ENCODE peak calls at places on chromosomes 1 and 21, in five cellular contexts. M, S, E, V and B are unnamed samples.

GRCh38 chr1:246165826-246166709 is 341.0 kb downstream of the SMYD3 start:
- DNase-seq in S (no peak), V (peak), E (no peak), M (no peak), B (no peak)

GRCh38 chr1:48062353-48062752 is 65.2 kb upstream of the TRABD2B start:
- DNase-seq in E (no peak), V (no peak), S (peak), M (no peak), B (no peak)

GRCh38 chr1:247291161-247291560 is 35.3 kb downstream of the VN1R5 start:
- DNase-seq in M (no peak), S (no peak), V (no peak), E (no peak), B (no peak)

GRCh38 chr1:226223786-226224244 is 351 bp downstream of the MIXL1 start:
- DNase-seq in S (peak), V (peak), E (no peak), M (no peak), B (no peak)

GRCh38 chr1:67307251-67308060 is at the start of gene IL12RB2:
- DNase-seq in S (no peak), E (no peak), V (peak), M (peak), B (no peak)

GRCh38 chr21:44503901-44504399 is 36.0 kb downstream of the KRTAP10-1 start:
- DNase-seq in V (no peak), M (no peak), S (no peak), E (peak), B (no peak)

GRCh38 chr1:221886311-221887090 is 144.6 kb upstream of the DUSP10 start:
- DNase-seq in M (no peak), V (no peak), S (peak), E (no peak), B (no peak)

GRCh38 chr1:96538001-96538649 is 183.5 kb upstream of the PTBP2 start:
- DNase-seq in S (peak), V (peak), M (no peak), E (no peak), B (no peak)

GRCh38 chr1:218156602-218157001 is 128.5 kb upstream of the RRP15 start:
- DNase-seq in M (no peak), V (peak), E (peak), S (peak), B (no peak)

GRCh38 chr21:38384675-38385074 is 113.6 kb downstream of the ERG start:
- DNase-seq in S (no peak), V (no peak), E (no peak), M (no peak), B (no peak)

GRCh38 chr1:9960011-9960410 is 16.7 kb downstream of the NMNAT1 start:
- DNase-seq in M (no peak), S (no peak), E (no peak), V (no peak), B (no peak)

GRCh38 chr1:87989346-87989745 is 660.7 kb downstream of the LMO4 start:
- DNase-seq in M (no peak), V (no peak), S (no peak), E (no peak), B (no peak)

GRCh38 chr1:231724876-231725647 is 98.5 kb downstream of the DISC1 start:
- DNase-seq in S (peak), M (no peak), V (peak), E (peak), B (no peak)

GRCh38 chr1:2961661-2962060 is 59.6 kb upstream of the ACTRT2 start:
- DNase-seq in S (no peak), V (no peak), E (no peak), M (no peak), B (no peak)

GRCh38 chr1:185291159-185291558 is 25.9 kb downstream of the IVNS1ABP start:
- DNase-seq in S (no peak), V (no peak), E (no peak), M (no peak), B (no peak)

GRCh38 chr1:15902882-15903281 is 55.4 kb downstream of the SPEN start:
- DNase-seq in E (no peak), V (no peak), S (peak), M (no peak), B (no peak)